ENCODE peak calls at places on chromosomes 11 and 22, in nine cellular contexts. D is NB4, R is psoas muscle, Q is AG04450, J is BJ, L is HFFc6, N is heart right ventricle, G is fibroblast of mammary gland, W is K562. F is an unnamed sample.

GRCh38 chr11:63274776-63275175 is 31.4 kb upstream of the SLC22A25 start:
- DNase-seq in R (no peak), N (no peak), Q (no peak), W (peak; percentile 8), G (no peak), J (no peak), D (no peak), L (peak; percentile 5), F (no peak)

GRCh38 chr11:74248469-74248868 is 63.0 kb downstream of the P4HA3 start:
- DNase-seq in L (no peak), G (no peak), J (no peak), R (no peak), W (no peak), D (no peak), N (no peak), Q (no peak), F (no peak)

GRCh38 chr22:20571531-20572007 is 64.2 kb downstream of the MED15 start:
- DNase-seq in R (peak; percentile 74), W (peak; percentile 99), N (peak; percentile 42), G (peak; percentile 51), Q (no peak), D (peak; percentile 61), L (no peak), J (no peak), F (no peak)

GRCh38 chr11:13160302-13160701 is 117.3 kb upstream of the BMAL1 start:
- DNase-seq in L (no peak), Q (no peak), R (no peak), G (no peak), J (no peak), W (no peak), N (no peak), D (no peak), F (no peak)

GRCh38 chr11:110711776-110712642 is at the start of gene ARHGAP20:
- DNase-seq in J (no peak), N (peak; percentile 53), D (no peak), L (peak; percentile 34), Q (no peak), G (peak; percentile 49), R (peak; percentile 83), W (peak; percentile 65), F (peak; percentile 55)

GRCh38 chr22:39546889-39547586 is 14.5 kb upstream of the RPS19BP1 start:
- DNase-seq in Q (no peak), D (no peak), J (no peak), L (no peak), R (peak; percentile 16), W (no peak), N (no peak), G (peak; percentile 39), F (no peak)

GRCh38 chr11:60345489-60345888 is 18.4 kb downstream of the MS4A6E start:
- DNase-seq in D (peak; percentile 62), N (peak; percentile 19), J (no peak), Q (no peak), G (no peak), R (no peak), L (no peak), W (no peak), F (no peak)

GRCh38 chr22:27754247-27754887 is 47.2 kb downstream of the MN1 start:
- DNase-seq in N (no peak), Q (no peak), J (no peak), G (no peak), W (no peak), L (no peak), D (no peak), R (no peak), F (no peak)

GRCh38 chr11:636511-637332 is at the start of gene DRD4:
- DNase-seq in N (no peak), W (no peak), D (no peak), Q (no peak), J (no peak), L (no peak), R (peak; percentile 49), G (no peak), F (no peak)

GRCh38 chr11:90204832-90205646 is 17.8 kb downstream of the CHORDC1 start:
- DNase-seq in N (no peak), G (peak; percentile 75), Q (peak; percentile 23), J (no peak), W (peak; percentile 35), L (peak; percentile 47), R (no peak), D (peak; percentile 68), F (no peak)

GRCh38 chr11:83088965-83089364 is 17.3 kb upstream of the RAB30 start:
- DNase-seq in Q (no peak), L (no peak), J (no peak), W (no peak), D (peak; percentile 27), N (no peak), R (no peak), G (no peak), F (no peak)

GRCh38 chr11:65434667-65435179 is 12.1 kb downstream of the NEAT1 start:
- DNase-seq in L (peak; percentile 21), G (peak; percentile 48), R (no peak), N (no peak), W (no peak), J (no peak), D (no peak), Q (no peak), F (no peak)

GRCh38 chr11:93821617-93822016 is 28.8 kb downstream of the VSTM5 start:
- DNase-seq in W (no peak), D (no peak), G (no peak), N (no peak), Q (no peak), R (no peak), L (no peak), J (no peak), F (no peak)

GRCh38 chr11:68381716-68382115 is 69.3 kb downstream of the LRP5 start:
- DNase-seq in W (no peak), Q (no peak), D (no peak), G (no peak), J (no peak), N (no peak), L (no peak), R (peak; percentile 55), F (no peak)

GRCh38 chr11:115220423-115220822 is 283.8 kb downstream of the CADM1 start:
- DNase-seq in G (no peak), J (no peak), Q (no peak), L (no peak), W (no peak), D (no peak), R (no peak), N (no peak), F (no peak)

GRCh38 chr11:115222863-115223530 is 281.2 kb downstream of the CADM1 start:
- DNase-seq in J (no peak), L (no peak), D (no peak), N (no peak), Q (no peak), W (no peak), G (no peak), R (no peak), F (no peak)

GRCh38 chr11:115221461-115222069 is 282.6 kb downstream of the CADM1 start:
- DNase-seq in W (no peak), Q (no peak), R (no peak), J (no peak), D (no peak), G (no peak), N (no peak), L (no peak), F (no peak)

GRCh38 chr11:115220881-115221280 is 283.3 kb downstream of the CADM1 start:
- DNase-seq in R (no peak), J (no peak), G (no peak), D (no peak), Q (no peak), W (no peak), N (no peak), L (no peak), F (no peak)

GRCh38 chr11:115222218-115222862 is 281.9 kb downstream of the CADM1 start:
- DNase-seq in G (peak; percentile 46), D (peak; percentile 56), R (no peak), Q (peak; percentile 83), J (peak; percentile 58), L (no peak), W (peak; percentile 9), N (no peak), F (no peak)
- TF ChIP-seq CTCF in G (no peak), D (no peak), R (no peak), Q (no peak), J (no peak), L (no peak), W (no peak), N (no peak), F (no peak)

DNA sequence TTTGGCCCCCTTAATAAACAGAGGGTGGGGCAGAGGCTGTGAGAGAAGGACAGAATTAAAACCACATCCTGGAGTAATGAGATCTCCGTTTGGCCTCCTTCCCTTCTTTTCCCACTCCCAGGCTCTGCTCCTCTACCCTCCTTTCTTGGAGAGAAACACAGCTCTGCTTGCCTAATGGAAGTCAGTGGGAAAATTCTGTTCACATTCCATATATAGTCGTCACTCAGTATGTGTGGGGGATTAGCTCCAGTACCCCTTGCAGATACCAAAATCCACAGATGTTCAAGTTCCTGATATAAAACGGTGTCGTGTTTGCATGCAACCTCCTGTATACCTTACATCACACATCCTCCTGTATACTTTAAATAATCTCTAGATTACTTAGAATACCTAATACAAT is 37.6 kb upstream of the THY1 start:
- DNase-seq in L (peak; percentile 58), R (no peak), W (no peak), Q (peak; percentile 95), G (peak; percentile 96), D (no peak), J (no peak), N (no peak), F (no peak)
- TF ChIP-seq CTCF in L (no peak), R (no peak), W (no peak), Q (no peak), G (no peak), D (no peak), J (no peak), N (no peak), F (no peak)

DNA sequence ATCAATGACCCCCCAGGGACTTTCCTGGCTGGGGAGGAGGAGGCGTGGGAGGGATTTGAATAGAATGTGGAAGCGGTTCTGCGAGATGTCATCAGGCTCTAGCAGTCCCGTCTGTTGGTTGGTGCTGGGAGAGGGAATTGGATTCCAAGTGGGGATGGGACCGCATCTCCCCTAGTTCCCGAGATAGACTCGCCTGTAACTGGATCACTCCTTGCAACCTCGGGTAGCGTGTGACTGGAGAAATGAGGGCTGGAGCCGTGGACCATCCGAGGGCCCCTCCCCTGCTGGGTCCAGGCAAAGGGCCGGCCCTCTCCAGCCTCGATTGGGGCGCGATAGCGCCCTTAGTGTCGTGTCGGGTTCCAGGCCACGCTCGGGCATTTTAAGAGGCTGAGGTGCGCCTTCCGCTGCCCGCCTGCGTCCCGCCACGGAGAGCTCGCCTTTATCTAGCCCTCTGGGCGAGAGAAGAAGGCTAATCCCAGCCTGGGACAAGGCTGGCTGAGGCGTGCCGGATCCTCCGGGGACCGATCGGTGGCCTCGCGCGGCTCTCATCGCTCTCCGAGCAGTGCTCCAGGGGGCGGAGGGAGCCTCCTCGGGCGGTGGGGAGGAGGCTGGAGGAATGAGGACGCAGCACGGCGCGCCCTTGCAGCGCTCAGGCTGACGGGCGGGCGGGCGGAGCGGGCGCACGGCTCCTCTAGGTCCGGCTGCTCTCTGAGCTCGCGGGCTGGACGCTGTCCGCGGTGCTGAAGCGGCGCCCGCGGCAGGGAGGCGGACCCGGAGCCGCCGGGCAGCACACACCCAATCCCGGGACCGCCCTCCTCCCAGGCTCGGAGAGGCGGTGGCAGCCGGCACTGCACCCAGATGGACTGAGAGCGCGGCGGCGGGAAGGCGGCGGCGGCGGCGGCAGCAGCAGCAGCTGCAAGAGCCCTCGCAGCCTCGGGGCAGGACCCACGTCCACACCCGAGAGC is 107.8 kb downstream of the OSBP2 start:
- DNase-seq in L (peak; percentile 87), R (peak; percentile 90), Q (peak; percentile 74), D (peak; percentile 91), J (peak; percentile 46), G (peak; percentile 82), N (peak; percentile 78), W (peak; percentile 89), F (peak; percentile 36)
- TF ChIP-seq CTCF in L (peak; percentile 42), R (peak; percentile 47), Q (peak; percentile 22), D (no peak), J (peak; percentile 10), G (no peak), N (peak; percentile 49), W (no peak), F (no peak)

GRCh38 chr11:132448334-132448995 is 1078.0 kb downstream of the NTM start:
- DNase-seq in J (no peak), R (no peak), G (no peak), N (no peak), L (peak; percentile 49), Q (no peak), D (no peak), W (no peak), F (no peak)
- TF ChIP-seq CTCF in J (no peak), R (no peak), G (no peak), N (no peak), L (peak; percentile 22), Q (peak; percentile 5), D (no peak), W (no peak), F (no peak)